ENCODE peak calls at places on chromosomes 13 and 19, in eight cellular contexts. Z, U, P, D, R, I, G and S are unnamed samples.

GRCh38 chr13:50320297-50320862 is 305.1 kb downstream of the KCNRG start:
- DNase-seq in Z (no peak), U (no peak), P (peak; percentile 66), D (no peak), R (peak; percentile 17), I (peak; percentile 4), G (peak; percentile 54), S (no peak)

GRCh38 chr13:24149306-24150032 is 11.1 kb upstream of the SPATA13 start:
- DNase-seq in Z (no peak), U (no peak), P (peak; percentile 56), D (no peak), R (peak; percentile 7), I (no peak), G (no peak), S (no peak)

GRCh38 chr19:29259867-29260281 is 46.9 kb upstream of the UQCRFS1 start:
- DNase-seq in Z (no peak), U (no peak), P (no peak), D (no peak), R (no peak), I (no peak), G (no peak), S (no peak)

GRCh38 chr13:66402071-66402470 is 828.1 kb downstream of the PCDH9 start:
- DNase-seq in Z (no peak), U (no peak), P (peak; percentile 52), D (no peak), R (no peak), I (no peak), G (no peak), S (no peak)

GRCh38 chr19:7985481-7985911 is 19.9 kb downstream of the ELAVL1 start:
- DNase-seq in Z (no peak), U (peak; percentile 61), P (no peak), D (no peak), R (no peak), I (no peak), G (no peak), S (no peak)

GRCh38 chr13:88068975-88069374 is 397.8 kb downstream of the SLITRK5 start:
- DNase-seq in Z (no peak), U (peak; percentile 21), P (no peak), D (peak; percentile 35), R (no peak), I (no peak), G (no peak), S (no peak)

GRCh38 chr13:113852536-113853517 is 11.0 kb downstream of the GAS6 start:
- DNase-seq in Z (peak; percentile 16), U (peak; percentile 52), P (no peak), D (no peak), R (no peak), I (no peak), G (no peak), S (no peak)

GRCh38 chr13:107512551-107512950 is 702.8 kb downstream of the LIG4 start:
- DNase-seq in Z (no peak), U (no peak), P (no peak), D (no peak), R (no peak), I (no peak), G (no peak), S (no peak)

GRCh38 chr19:8352134-8352827 is 9.2 kb upstream of the KANK3 start:
- DNase-seq in Z (no peak), U (no peak), P (no peak), D (no peak), R (no peak), I (no peak), G (peak; percentile 34), S (no peak)

GRCh38 chr13:43874512-43875092 is 4.9 kb downstream of the CCDC122 start:
- DNase-seq in Z (no peak), U (no peak), P (peak; percentile 65), D (no peak), R (peak; percentile 33), I (no peak), G (peak; percentile 54), S (no peak)

GRCh38 chr19:7846247-7846646 is 16.2 kb downstream of the EVI5L start:
- DNase-seq in Z (no peak), U (no peak), P (no peak), D (no peak), R (no peak), I (no peak), G (no peak), S (no peak)

GRCh38 chr13:75685239-75685697 is 49.1 kb downstream of the LMO7 start:
- DNase-seq in Z (no peak), U (no peak), P (peak; percentile 81), D (no peak), R (peak; percentile 81), I (peak; percentile 72), G (peak; percentile 91), S (no peak)

GRCh38 chr13:40537146-40537895 is 129.1 kb downstream of the FOXO1 start:
- DNase-seq in Z (no peak), U (no peak), P (no peak), D (no peak), R (no peak), I (no peak), G (no peak), S (no peak)

GRCh38 chr13:99656092-99656745 is 154.9 kb downstream of the TM9SF2 start:
- DNase-seq in Z (peak; percentile 82), U (no peak), P (peak; percentile 77), D (no peak), R (peak; percentile 78), I (peak; percentile 18), G (peak; percentile 67), S (peak; percentile 57)

GRCh38 chr13:111480976-111481375 is 160.5 kb downstream of the TEX29 start:
- DNase-seq in Z (no peak), U (peak; percentile 67), P (no peak), D (peak; percentile 43), R (no peak), I (no peak), G (no peak), S (no peak)

GRCh38 chr13:112705286-112705685 is 15.4 kb downstream of the ATP11A start:
- DNase-seq in Z (peak; percentile 19), U (peak; percentile 41), P (no peak), D (no peak), R (no peak), I (no peak), G (no peak), S (no peak)
- TF ChIP-seq CTCF in Z (no peak), U (no peak), P (no peak), D (no peak), R (no peak), I (no peak), G (no peak), S (no peak)

DNA sequence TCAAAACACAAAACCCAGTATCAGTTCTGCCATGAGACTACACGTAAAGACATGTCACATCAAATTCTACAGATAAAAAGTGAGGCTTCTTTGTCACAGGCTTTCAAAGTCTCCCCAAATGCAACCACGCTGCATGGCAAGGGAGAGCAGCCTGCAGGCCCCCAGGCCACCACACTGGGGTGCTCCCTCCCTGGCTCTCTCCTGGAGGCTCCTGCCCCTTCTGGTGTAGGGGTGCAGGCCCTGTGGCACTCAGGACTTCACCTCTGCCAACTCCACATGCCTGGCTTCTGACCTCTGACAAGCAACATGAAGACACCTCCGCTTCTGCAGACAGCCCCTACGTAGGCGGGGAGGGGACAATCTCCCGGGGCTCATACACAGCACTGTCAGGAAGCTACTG is 14.3 kb downstream of the AKAP8 start:
- DNase-seq in Z (no peak), U (no peak), P (no peak), D (no peak), R (no peak), I (no peak), G (no peak), S (no peak)
- TF ChIP-seq CTCF in Z (no peak), U (no peak), P (no peak), D (no peak), R (no peak), I (no peak), G (no peak), S (no peak)

GRCh38 chr13:77274126-77274525 is 52.8 kb downstream of the MYCBP2 start:
- DNase-seq in Z (no peak), U (no peak), P (no peak), D (no peak), R (no peak), I (no peak), G (no peak), S (no peak)
- TF ChIP-seq CTCF in Z (no peak), U (no peak), P (no peak), D (no peak), R (no peak), I (no peak), G (peak; percentile 4), S (peak; percentile 7)

DNA sequence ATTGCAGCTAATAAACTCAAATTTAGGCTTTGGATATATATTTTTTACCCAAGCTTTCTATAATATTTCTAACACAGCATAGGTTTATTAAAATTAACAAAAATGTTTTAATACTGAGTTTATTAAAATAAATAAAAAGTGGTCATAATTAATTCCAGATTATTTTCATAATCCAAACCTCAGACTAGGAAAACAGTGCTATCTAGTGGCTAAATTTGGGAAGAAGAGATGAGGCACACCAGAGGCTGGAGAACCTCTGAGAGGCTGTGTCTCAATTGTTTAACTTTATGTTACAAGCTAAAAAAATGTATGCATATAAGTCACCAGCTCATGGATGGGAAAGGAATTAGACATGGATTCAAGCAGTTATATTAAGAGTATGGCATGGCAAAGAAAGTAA is 392.5 kb downstream of the DIAPH3 start:
- DNase-seq in Z (no peak), U (no peak), P (peak; percentile 57), D (no peak), R (no peak), I (no peak), G (peak; percentile 59), S (no peak)
- TF ChIP-seq CTCF in Z (no peak), U (peak; percentile 38), P (peak; percentile 74), D (peak; percentile 55), R (peak; percentile 39), I (peak; percentile 81), G (peak; percentile 77), S (no peak)

GRCh38 chr13:109610517-109610916 is 175.9 kb downstream of the IRS2 start:
- DNase-seq in Z (no peak), U (peak; percentile 83), P (peak; percentile 7), D (peak; percentile 73), R (peak; percentile 48), I (no peak), G (no peak), S (no peak)
- TF ChIP-seq CTCF in Z (no peak), U (no peak), P (peak; percentile 20), D (peak; percentile 45), R (peak; percentile 21), I (peak; percentile 35), G (peak; percentile 30), S (peak; percentile 47)